ENCODE peak calls at places on chromosome 16, in six cellular contexts. F is adipocyte, V is DND-41, X is kidney, C is stomach, G is left lung. Y is an unnamed sample. For H3K4me1, the result is how much of the 10 kb centered on the place peaks cover.

GRCh38 chr16:57930533-57930932 is 40.4 kb downstream of the CNGB1 start:
- DNase-seq in C (no peak), V (no peak), F (no peak), G (no peak), X (no peak), Y (no peak)

GRCh38 chr16:85375282-85375681 is 237.8 kb upstream of the GSE1 start:
- DNase-seq in F (no peak), G (no peak), C (no peak), X (no peak), V (no peak), Y (no peak)

GRCh38 chr16:9119795-9120194 is 28.4 kb downstream of the HAPSTR1 start:
- DNase-seq in F (peak), G (no peak), X (no peak), V (no peak), C (no peak), Y (no peak)

GRCh38 chr16:84594725-84595038 is 23.2 kb downstream of the COTL1 start:
- DNase-seq in C (no peak), X (no peak), G (no peak), F (no peak), V (no peak), Y (no peak)

GRCh38 chr16:78244131-78244899 is 144.9 kb downstream of the WWOX start:
- DNase-seq in G (no peak), F (no peak), C (peak), X (no peak), V (no peak), Y (no peak)

GRCh38 chr16:78689031-78689430 is 589.6 kb downstream of the WWOX start:
- DNase-seq in X (no peak), F (no peak), G (no peak), C (no peak), V (no peak), Y (no peak)

GRCh38 chr16:27238016-27238587 is 30.5 kb downstream of the NSMCE1 start:
- DNase-seq in C (peak), V (no peak), F (no peak), X (peak), G (peak), Y (no peak)

GRCh38 chr16:27322858-27323780 is 9.3 kb downstream of the IL4R start:
- DNase-seq in X (peak), G (no peak), V (no peak), C (peak), F (no peak), Y (no peak)

GRCh38 chr16:57988929-57989328 is 11.5 kb downstream of the ZNF319 start:
- DNase-seq in F (no peak), V (no peak), C (no peak), X (peak), G (peak), Y (no peak)

GRCh38 chr16:89562027-89562599 is 1.6 kb downstream of the RPL13 start:
- DNase-seq in C (peak), F (peak), V (no peak), G (no peak), X (no peak), Y (no peak)

GRCh38 chr16:7367309-7367708 is 34.7 kb downstream of the RBFOX1 start:
- DNase-seq in X (no peak), C (no peak), G (no peak), V (no peak), F (no peak), Y (no peak)

GRCh38 chr16:2507679-2508064 is 6.1 kb upstream of the ATP6V0C start:
- DNase-seq in C (peak), F (no peak), X (peak), V (no peak), G (peak), Y (no peak)

GRCh38 chr16:85057948-85058347 is 30.4 kb downstream of the KIAA0513 start:
- DNase-seq in V (no peak), X (no peak), G (no peak), F (no peak), C (no peak), Y (no peak)

GRCh38 chr16:84785843-84786538 is 33.8 kb upstream of the CRISPLD2 start:
- DNase-seq in G (no peak), F (peak), V (no peak), C (peak), X (no peak), Y (no peak)

GRCh38 chr16:76932541-76933211 is 258.3 kb upstream of the MON1B start:
- DNase-seq in X (no peak), F (peak), C (no peak), G (no peak), V (no peak), Y (peak)

GRCh38 chr16:52549011-52549692 is 2.2 kb upstream of the TOX3 start:
- DNase-seq in C (no peak), V (no peak), X (no peak), F (no peak), G (no peak), Y (no peak)

GRCh38 chr16:19524356-19524865 is 669 bp downstream of the CCP110 start:
- DNase-seq in X (no peak), F (peak), V (peak), G (no peak), C (no peak), Y (peak)

GRCh38 chr16:30005341-30006094 is 5.3 kb downstream of the DOC2A start:
- DNase-seq in F (peak), C (peak), V (peak), X (peak), G (no peak), Y (peak)

GRCh38 chr16:47143329-47143676 is 442 bp downstream of the NETO2 start:
- DNase-seq in V (no peak), X (peak), C (peak), F (peak), G (peak), Y (peak)

GRCh38 chr16:11384184-11384955 is 39.1 kb downstream of the RMI2 start:
- DNase-seq in X (peak), V (no peak), G (no peak), C (no peak), F (no peak), Y (no peak)

GRCh38 chr16:1614226-1615102 is 2.3 kb downstream of the CRAMP1 start:
- DNase-seq in C (peak), V (peak), X (peak), F (peak), G (no peak), Y (no peak)

GRCh38 chr16:50478021-50478772 is 70.0 kb upstream of the NKD1 start:
- DNase-seq in F (peak), X (no peak), C (no peak), G (no peak), V (no peak), Y (no peak)

GRCh38 chr16:1812732-1813163 is 13.9 kb downstream of the HAGH start:
- DNase-seq in C (peak), F (peak), V (peak), X (peak), G (peak), Y (peak)

GRCh38 chr16:85715169-85716015 is 26.6 kb upstream of the GINS2 start:
- DNase-seq in F (peak), V (peak), C (no peak), X (no peak), G (no peak), Y (no peak)

GRCh38 chr16:13873835-13874438 is 46.0 kb upstream of the ERCC4 start:
- DNase-seq in G (no peak), C (no peak), V (no peak), F (peak), X (no peak), Y (no peak)

GRCh38 chr16:53052519-53053501 is at the start of gene CHD9NB:
- DNase-seq in F (peak), C (no peak), G (peak), X (peak), V (peak), Y (no peak)

GRCh38 chr16:85360323-85361277 is 248.3 kb upstream of the CIBAR2 start:
- DNase-seq in X (no peak), G (peak), C (peak), F (no peak), V (peak), Y (no peak)

GRCh38 chr16:24778676-24779075 is 49.2 kb downstream of the TNRC6A start:
- DNase-seq in G (no peak), F (no peak), X (no peak), V (no peak), C (no peak), Y (no peak)

GRCh38 chr16:3173892-3174617 is 13.9 kb upstream of the OR1F1 start:
- DNase-seq in C (no peak), G (no peak), F (no peak), V (peak), X (peak), Y (no peak)

GRCh38 chr16:27759301-27759871 is 209.4 kb downstream of the KATNIP start:
- DNase-seq in X (no peak), F (no peak), V (no peak), G (no peak), C (no peak), Y (no peak)

GRCh38 chr16:77457046-77457445 is 22.2 kb upstream of the ADAMTS18 start:
- DNase-seq in V (no peak), X (no peak), F (no peak), C (no peak), G (no peak), Y (no peak)

GRCh38 chr16:85800321-85800669 is 800 bp downstream of the COX4I1 start:
- DNase-seq in C (no peak), F (peak), G (no peak), X (peak), V (no peak), Y (no peak)

GRCh38 chr16:89923640-89924297 is 627 bp downstream of the TUBB3 start:
- DNase-seq in V (no peak), F (peak), X (peak), C (no peak), G (no peak), Y (no peak)

GRCh38 chr16:89430436-89431157 is 59.8 kb downstream of the ANKRD11 start:
- DNase-seq in C (no peak), X (no peak), F (no peak), V (no peak), G (no peak), Y (no peak)

GRCh38 chr16:14672403-14672971 is 21.6 kb downstream of the PLA2G10 start:
- DNase-seq in X (peak), V (no peak), F (no peak), G (peak), C (peak), Y (peak)

GRCh38 chr16:58490100-58490499 is 9.8 kb upstream of the NDRG4 start:
- DNase-seq in V (no peak), G (no peak), C (no peak), F (no peak), X (peak), Y (no peak)

GRCh38 chr16:55126456-55126855 is 195.8 kb downstream of the IRX5 start:
- DNase-seq in X (no peak), C (no peak), V (peak), G (no peak), F (no peak), Y (no peak)
- H3K4me1 ChIP-seq in X (under half), C (under half), V (under half), G (under half), F (under half), Y (under half)

GRCh38 chr16:54285414-54286066 is 1.0 kb downstream of the IRX3 start:
- DNase-seq in C (peak), X (peak), V (peak), G (no peak), F (peak), Y (peak)

GRCh38 chr16:54286330-54287017 is at the start of gene IRX3:
- DNase-seq in V (peak), C (peak), F (peak), G (peak), X (peak), Y (no peak)

GRCh38 chr16:54287018-54287757 is 601 bp upstream of the IRX3 start:
- DNase-seq in F (peak), G (no peak), X (no peak), V (no peak), C (no peak), Y (no peak)

GRCh38 chr16:54284931-54285413 is 1.6 kb downstream of the IRX3 start:
- DNase-seq in G (no peak), V (peak), F (peak), X (peak), C (no peak), Y (no peak)

DNA sequence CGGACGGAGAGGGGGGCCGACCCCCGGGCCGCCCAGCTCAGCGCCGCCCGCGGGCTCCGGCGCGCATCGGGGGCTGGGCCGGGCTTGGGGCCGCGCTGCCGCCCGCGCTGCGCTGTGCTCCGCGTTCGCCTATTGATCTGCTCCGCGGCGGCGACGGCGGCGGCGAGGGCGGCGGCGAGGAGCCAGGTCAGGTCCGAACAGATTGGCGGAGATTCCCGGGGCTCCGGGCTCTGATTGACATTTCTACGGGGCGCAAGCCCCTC is 589 bp downstream of the IRX3 start:
- DNase-seq in F (no peak), X (no peak), V (no peak), C (no peak), G (no peak), Y (no peak)
- H3K4me3 ChIP-seq in F (peak), X (no peak), V (peak), C (peak), G (peak), Y (no peak)

DNA sequence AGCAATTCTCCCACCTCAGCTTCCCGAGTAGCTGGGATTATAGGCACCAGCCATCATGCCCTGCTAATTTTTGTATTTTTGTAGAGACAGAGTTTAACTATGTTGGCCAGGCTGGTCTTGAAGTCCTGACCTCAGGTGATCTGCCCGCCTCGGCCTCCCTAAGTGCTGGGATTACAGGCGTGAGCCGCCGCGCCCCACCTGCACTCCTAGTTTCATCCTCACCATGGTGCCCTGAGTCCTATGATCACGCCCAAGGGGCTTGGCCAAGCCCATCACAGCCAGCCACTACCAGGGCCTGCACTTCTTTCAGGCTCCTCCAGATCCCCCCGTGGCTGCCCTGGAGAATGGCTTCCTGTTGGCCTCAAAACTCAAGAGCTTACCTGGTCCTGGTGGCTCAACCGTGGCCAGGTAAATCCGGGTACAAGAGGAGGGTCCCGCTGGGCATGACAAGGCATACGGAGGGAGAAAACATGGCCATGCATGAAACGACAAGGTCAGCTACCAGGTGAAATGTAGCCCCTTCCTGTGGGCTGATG is 20.4 kb upstream of the TFAP4 start:
- DNase-seq in C (no peak), X (no peak), F (no peak), V (no peak), G (no peak), Y (no peak)
- H3K4me1 ChIP-seq in C (under half), X (under half), F (under half), V (under half), G (under half), Y (under half)

DNA sequence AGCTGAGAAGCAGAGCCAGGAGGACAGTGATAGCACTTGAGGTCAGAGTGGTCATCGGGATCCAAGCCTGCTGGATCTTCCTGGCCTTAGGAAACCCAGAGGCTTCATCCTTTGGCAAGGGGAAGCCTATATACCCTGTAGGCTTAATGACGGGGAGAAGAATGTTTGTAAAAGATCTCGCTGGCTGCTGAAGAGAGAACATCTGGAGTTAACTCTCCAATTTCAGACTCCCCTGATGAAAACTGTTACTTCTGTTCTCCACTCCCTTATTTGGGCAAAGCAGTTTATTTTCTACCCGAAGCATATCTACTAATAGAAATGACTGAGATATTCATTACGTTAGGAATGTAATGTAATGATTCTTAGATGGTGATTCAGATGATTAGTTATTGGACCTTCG is 487.0 kb downstream of the CDH13 start:
- DNase-seq in X (no peak), C (no peak), V (no peak), F (no peak), G (no peak), Y (no peak)
- H3K4me3 ChIP-seq in X (no peak), C (no peak), V (no peak), F (no peak), G (no peak), Y (no peak)

GRCh38 chr16:87847467-87847784 is 21.9 kb downstream of the SLC7A5 start:
- DNase-seq in X (no peak), C (no peak), V (no peak), G (no peak), F (no peak), Y (no peak)
- H3K4me1 ChIP-seq in X (under half), C (half or more), V (under half), G (under half), F (under half), Y (under half)

GRCh38 chr16:73143681-73144370 is 95.9 kb upstream of the ZFHX3 start:
- DNase-seq in C (no peak), G (no peak), X (no peak), V (no peak), F (peak), Y (no peak)
- H3K4me3 ChIP-seq in C (peak), G (peak), X (peak), V (no peak), F (peak), Y (no peak)

GRCh38 chr16:88299751-88300462 is 82.9 kb upstream of the ZNF469 start:
- DNase-seq in F (no peak), V (no peak), X (peak), G (no peak), C (no peak), Y (no peak)

GRCh38 chr16:88298882-88299745 is 83.6 kb upstream of the ZNF469 start:
- DNase-seq in G (no peak), V (peak), C (no peak), X (peak), F (no peak), Y (no peak)

GRCh38 chr16:88301886-88302285 is 80.9 kb upstream of the ZNF469 start:
- DNase-seq in V (no peak), F (no peak), C (no peak), G (no peak), X (peak), Y (no peak)

GRCh38 chr16:88301431-88301830 is 81.3 kb upstream of the ZNF469 start:
- DNase-seq in G (no peak), C (no peak), X (peak), F (no peak), V (no peak), Y (no peak)

GRCh38 chr16:88300463-88300835 is 82.3 kb upstream of the ZNF469 start:
- DNase-seq in G (no peak), C (no peak), V (no peak), F (no peak), X (peak), Y (no peak)
- H3K4me1 ChIP-seq in G (under half), C (under half), V (under half), F (under half), X (under half), Y (under half)

GRCh38 chr16:22685162-22685830 is 128.7 kb upstream of the HS3ST2 start:
- DNase-seq in V (no peak), F (no peak), C (no peak), X (no peak), G (no peak), Y (no peak)
- H3K4me3 ChIP-seq in V (no peak), F (peak), C (no peak), X (no peak), G (no peak), Y (no peak)

GRCh38 chr16:22191966-22192260 is 14.2 kb upstream of the EEF2K start:
- DNase-seq in V (no peak), F (no peak), C (no peak), X (no peak), G (no peak), Y (peak)
- H3K4me1 ChIP-seq in V (half or more), F (under half), C (under half), X (under half), G (under half), Y (half or more)

Y was measured in CD4-positive, CD25-positive, alpha-beta regulatory T cell.